ENCODE peak calls at places on chromosomes 16 and 17, in seven cellular contexts. A, J, V, T, R, C and W are unnamed samples.

GRCh38 chr17:9557356-9557755 is 18.3 kb downstream of the STX8 start:
- DNase-seq in J (no peak), T (no peak), R (no peak), A (no peak), V (no peak), C (no peak), W (no peak)

GRCh38 chr16:17161034-17161433 is 309.7 kb downstream of the XYLT1 start:
- DNase-seq in T (no peak), V (no peak), A (no peak), J (no peak), C (no peak), R (no peak), W (no peak)

GRCh38 chr17:28466521-28467048 is 6.9 kb upstream of the SLC13A2 start:
- DNase-seq in C (no peak), R (no peak), A (peak), T (no peak), J (no peak), V (peak), W (no peak)

GRCh38 chr16:84616515-84616914 is 1.4 kb downstream of the COTL1 start:
- DNase-seq in T (no peak), C (peak), A (no peak), J (no peak), V (no peak), R (no peak), W (no peak)

GRCh38 chr16:80924372-80924978 is 82.2 kb downstream of the CMC2 start:
- DNase-seq in J (no peak), V (peak), T (no peak), A (peak), R (peak), C (peak), W (peak)

GRCh38 chr17:3890893-3891219 is 2.0 kb downstream of the CAMKK1 start:
- DNase-seq in R (no peak), V (no peak), T (no peak), A (no peak), C (no peak), J (no peak), W (no peak)

GRCh38 chr17:17830740-17831207 is 6.0 kb downstream of the SREBF1 start:
- DNase-seq in C (no peak), A (no peak), R (no peak), V (no peak), T (no peak), J (no peak), W (no peak)

GRCh38 chr17:18179804-18180203 is 3.8 kb upstream of the ALKBH5 start:
- DNase-seq in J (no peak), R (no peak), T (no peak), C (no peak), A (no peak), V (no peak), W (no peak)

GRCh38 chr16:868846-869822 is 68.6 kb upstream of the GNG13 start:
- DNase-seq in T (no peak), A (no peak), V (no peak), C (no peak), J (no peak), R (no peak), W (no peak)

GRCh38 chr16:80056334-80056733 is 455.8 kb upstream of the MAF start:
- DNase-seq in A (no peak), R (no peak), C (no peak), T (no peak), J (no peak), V (no peak), W (no peak)

GRCh38 chr16:79320956-79321355 is 279.6 kb downstream of the MAF start:
- DNase-seq in T (no peak), V (no peak), R (no peak), J (no peak), A (no peak), C (no peak), W (no peak)

GRCh38 chr16:49592507-49593422 is 219.2 kb downstream of the C16orf78 start:
- DNase-seq in R (peak), J (no peak), V (peak), T (no peak), A (peak), C (peak), W (no peak)

DNA sequence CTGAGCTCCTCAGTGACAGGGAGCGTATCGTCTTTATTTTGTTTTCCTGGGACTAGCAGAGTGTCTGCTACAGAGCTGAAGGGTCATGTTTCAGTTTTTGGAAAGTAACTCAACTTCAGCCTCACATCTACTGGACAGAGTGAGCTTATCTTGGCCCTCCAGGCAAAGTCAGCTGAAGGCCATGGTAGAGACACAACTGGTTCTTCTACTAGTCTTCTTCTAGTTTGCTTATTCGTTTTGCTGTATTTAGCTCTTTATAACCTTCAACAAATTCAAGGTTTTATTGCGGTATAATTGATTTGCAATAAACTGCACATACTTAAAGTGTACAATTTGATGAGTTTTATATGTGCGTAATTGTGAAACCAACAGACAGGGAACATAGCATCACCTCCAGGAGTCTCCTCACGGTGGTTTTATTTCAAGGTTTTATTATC is 6.1 kb upstream of the PRKCA start:
- DNase-seq in J (no peak), C (no peak), V (no peak), A (peak), R (no peak), T (no peak), W (no peak)
- TF ChIP-seq CTCF in J (no peak), C (no peak), V (no peak), A (no peak), R (no peak), T (no peak), W (no peak)

GRCh38 chr16:4682616-4683254 is 10.6 kb upstream of the NUDT16L1 start:
- DNase-seq in C (peak), R (peak), A (peak), V (peak), J (no peak), T (no peak), W (no peak)
- TF ChIP-seq CTCF in C (peak), R (peak), A (peak), V (peak), J (peak), T (peak), W (no peak)

DNA sequence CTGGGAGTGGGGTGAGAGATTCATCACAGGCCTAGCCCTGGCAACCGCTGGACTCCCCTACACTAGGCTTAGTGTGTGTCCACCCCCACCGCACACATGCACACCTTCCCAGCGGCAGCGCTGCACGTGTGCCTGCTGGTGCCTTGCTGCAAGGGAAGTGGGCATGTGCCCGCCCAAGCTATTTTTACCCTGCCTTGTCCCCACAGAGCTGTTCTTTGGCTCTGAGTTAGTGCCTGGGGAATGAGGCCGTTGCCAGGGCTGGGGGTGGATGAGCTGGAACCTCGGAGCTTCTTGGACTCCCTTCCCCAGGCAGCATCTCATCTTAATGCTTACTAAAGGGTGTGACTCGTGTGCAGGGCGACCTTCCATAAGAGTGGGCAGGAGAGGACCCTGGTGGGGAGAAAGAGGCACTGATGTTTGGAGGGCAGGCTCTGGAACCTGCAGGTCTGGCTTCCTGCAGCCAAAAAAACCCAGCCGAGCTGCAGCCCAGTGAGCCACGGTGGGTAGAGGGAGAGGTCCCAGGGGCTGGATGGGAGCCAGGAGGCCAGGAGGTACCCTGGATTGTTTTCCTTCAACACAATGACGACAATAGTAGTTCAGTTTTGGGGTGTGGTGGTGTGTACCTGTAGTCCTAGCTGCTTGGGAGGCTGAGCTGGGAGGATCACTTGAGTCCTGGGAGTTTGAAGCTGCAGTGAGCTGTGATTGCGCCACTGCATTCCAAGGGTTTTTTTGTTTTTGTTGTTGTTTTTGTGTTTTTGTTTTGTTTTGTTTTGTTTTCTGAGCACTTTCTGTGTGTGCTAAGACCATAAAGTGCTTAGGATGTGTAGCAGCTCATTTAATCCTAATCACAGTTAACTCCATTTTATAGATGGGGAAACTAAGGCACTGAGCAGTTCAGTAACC is 119.0 kb downstream of the RAB11FIP4 start:
- DNase-seq in T (no peak), R (no peak), A (no peak), J (no peak), V (no peak), C (no peak), W (no peak)
- TF ChIP-seq CTCF in T (no peak), R (no peak), A (no peak), J (no peak), V (no peak), C (no peak), W (no peak)

DNA sequence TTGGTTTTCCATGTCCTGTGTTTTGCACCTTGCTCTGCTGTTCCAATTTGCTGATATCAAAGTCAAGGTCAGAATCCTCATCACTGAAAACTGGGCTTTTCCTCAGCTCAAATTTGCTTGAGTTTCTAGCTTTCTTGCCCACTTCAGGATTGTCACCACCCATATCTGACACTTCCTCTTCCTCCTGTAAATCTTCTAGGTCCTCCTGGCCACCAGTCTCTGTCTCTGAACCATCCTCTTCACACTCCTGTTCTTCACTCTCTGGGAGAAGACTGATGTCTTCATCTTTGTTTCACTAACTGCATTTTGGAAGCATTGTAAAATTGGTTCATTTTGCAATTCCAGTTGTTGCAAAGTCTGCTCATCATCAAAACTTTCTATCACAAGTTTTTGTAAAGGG is 63.4 kb upstream of the RBL2 start:
- DNase-seq in C (no peak), A (no peak), R (no peak), J (no peak), V (no peak), T (no peak), W (no peak)
- TF ChIP-seq CTCF in C (no peak), A (no peak), R (no peak), J (no peak), V (no peak), T (no peak), W (no peak)